ENCODE peak calls at places on chromosome X, in eight cellular contexts. E, L, J, C, D, P, X and N are unnamed samples.

GRCh38 chrX:57821703-57822375 is 88.4 kb downstream of the ZXDA start:
- DNase-seq in E (no peak), L (peak), J (no peak), C (peak), D (peak), P (no peak), X (peak), N (peak)

GRCh38 chrX:69321789-69322188 is 156.5 kb upstream of the PJA1 start:
- DNase-seq in E (no peak), L (peak), J (no peak), C (no peak), D (no peak), P (no peak), X (no peak), N (no peak)

GRCh38 chrX:119757979-119758681 is at the start of gene SOWAHD:
- DNase-seq in E (no peak), L (peak), J (peak), C (peak), D (peak), P (no peak), X (no peak), N (no peak)

GRCh38 chrX:131792356-131792749 is 230.7 kb upstream of the STK26 start:
- DNase-seq in E (peak), L (no peak), J (no peak), C (peak), D (peak), P (peak), X (peak), N (peak)

GRCh38 chrX:75596178-75596577 is 73.3 kb upstream of the ZDHHC15 start:
- DNase-seq in E (no peak), L (no peak), J (no peak), C (no peak), D (no peak), P (no peak), X (no peak), N (peak)

GRCh38 chrX:147920161-147920666 is 8.5 kb downstream of the FMR1 start:
- DNase-seq in E (no peak), L (no peak), J (no peak), C (no peak), D (no peak), P (no peak), X (no peak), N (no peak)

GRCh38 chrX:72545990-72546389 is 26.7 kb downstream of the HDAC8 start:
- DNase-seq in E (no peak), L (no peak), J (no peak), C (peak), D (peak), P (no peak), X (no peak), N (peak)

GRCh38 chrX:115564243-115564642 is 3.3 kb downstream of the PLS3 start:
- DNase-seq in E (no peak), L (no peak), J (no peak), C (no peak), D (no peak), P (no peak), X (no peak), N (no peak)

GRCh38 chrX:70421618-70422017 is 1.5 kb upstream of the GDPD2 start:
- DNase-seq in E (no peak), L (peak), J (no peak), C (no peak), D (peak), P (no peak), X (no peak), N (no peak)

GRCh38 chrX:148522006-148522405 is 21.6 kb downstream of the AFF2 start:
- DNase-seq in E (no peak), L (no peak), J (no peak), C (no peak), D (no peak), P (no peak), X (no peak), N (no peak)

GRCh38 chrX:63436865-63437264 is 85.7 kb upstream of the SPIN4 start:
- DNase-seq in E (no peak), L (no peak), J (no peak), C (no peak), D (no peak), P (no peak), X (no peak), N (no peak)

GRCh38 chrX:68647156-68647957 is at the start of gene STARD8:
- DNase-seq in E (no peak), L (peak), J (peak), C (peak), D (peak), P (peak), X (peak), N (peak)

GRCh38 chrX:102883491-102883890 is 53.6 kb upstream of the RAB40AL start:
- DNase-seq in E (no peak), L (no peak), J (no peak), C (no peak), D (no peak), P (no peak), X (no peak), N (no peak)

GRCh38 chrX:19743386-19743785 is 144.0 kb downstream of the SH3KBP1 start:
- DNase-seq in E (no peak), L (no peak), J (no peak), C (no peak), D (no peak), P (no peak), X (no peak), N (no peak)

GRCh38 chrX:134173541-134174272 is 63.3 kb upstream of the CCDC160 start:
- DNase-seq in E (no peak), L (peak), J (no peak), C (no peak), D (peak), P (no peak), X (no peak), N (no peak)

GRCh38 chrX:68834371-68835103 is 5.7 kb downstream of the EFNB1 start:
- DNase-seq in E (no peak), L (peak), J (no peak), C (no peak), D (no peak), P (no peak), X (no peak), N (no peak)

GRCh38 chrX:3493605-3494004 is 147.2 kb upstream of the MXRA5 start:
- DNase-seq in E (no peak), L (no peak), J (no peak), C (no peak), D (no peak), P (no peak), X (no peak), N (no peak)

GRCh38 chrX:41482153-41482850 is 35.2 kb downstream of the NYX start:
- DNase-seq in E (no peak), L (no peak), J (no peak), C (no peak), D (no peak), P (no peak), X (no peak), N (no peak)

GRCh38 chrX:124005220-124005619 is 43.7 kb downstream of the STAG2 start:
- DNase-seq in E (no peak), L (no peak), J (no peak), C (no peak), D (no peak), P (no peak), X (no peak), N (no peak)

GRCh38 chrX:152892499-152892898 is 5.4 kb upstream of the ZNF185 start:
- DNase-seq in E (no peak), L (no peak), J (no peak), C (no peak), D (no peak), P (no peak), X (no peak), N (no peak)

GRCh38 chrX:124347242-124347641 is 879 bp downstream of the SH2D1A start:
- DNase-seq in E (no peak), L (no peak), J (no peak), C (no peak), D (no peak), P (no peak), X (no peak), N (no peak)

GRCh38 chrX:97294016-97294415 is 410.3 kb downstream of the RPA4 start:
- DNase-seq in E (no peak), L (no peak), J (no peak), C (no peak), D (no peak), P (no peak), X (no peak), N (no peak)

GRCh38 chrX:94831364-94831763 is 1157.4 kb downstream of the FAM133A start:
- DNase-seq in E (no peak), L (no peak), J (no peak), C (no peak), D (no peak), P (no peak), X (no peak), N (no peak)

GRCh38 chrX:32673193-32673592 is 538.2 kb downstream of the DMD start:
- DNase-seq in E (no peak), L (peak), J (no peak), C (no peak), D (peak), P (no peak), X (no peak), N (no peak)

GRCh38 chrX:107747596-107748161 is 27.9 kb downstream of the TSC22D3 start:
- DNase-seq in E (no peak), L (no peak), J (no peak), C (peak), D (no peak), P (no peak), X (no peak), N (peak)

GRCh38 chrX:86002076-86002896 is 45.1 kb downstream of the CHM start:
- DNase-seq in E (no peak), L (no peak), J (peak), C (no peak), D (peak), P (peak), X (no peak), N (peak)

GRCh38 chrX:64642482-64642881 is 247.2 kb upstream of the MTMR8 start:
- DNase-seq in E (no peak), L (no peak), J (no peak), C (no peak), D (no peak), P (no peak), X (no peak), N (no peak)

GRCh38 chrX:118655561-118656246 is 71.7 kb upstream of the IL13RA1 start:
- DNase-seq in E (no peak), L (no peak), J (no peak), C (no peak), D (no peak), P (peak), X (peak), N (peak)

GRCh38 chrX:11597479-11597878 is 68.2 kb downstream of the ARHGAP6 start:
- DNase-seq in E (no peak), L (no peak), J (no peak), C (no peak), D (no peak), P (no peak), X (no peak), N (no peak)

GRCh38 chrX:110992611-110993010 is 103.4 kb upstream of the PAK3 start:
- DNase-seq in E (no peak), L (peak), J (no peak), C (peak), D (peak), P (no peak), X (peak), N (peak)

GRCh38 chrX:3142259-3143042 is 101.2 kb downstream of the ARSF start:
- DNase-seq in E (no peak), L (no peak), J (no peak), C (no peak), D (no peak), P (no peak), X (no peak), N (no peak)

GRCh38 chrX:85993539-85994197 is 53.7 kb downstream of the CHM start:
- DNase-seq in E (no peak), L (no peak), J (no peak), C (no peak), D (no peak), P (no peak), X (no peak), N (no peak)

GRCh38 chrX:23773601-23774175 is 9.3 kb upstream of the SAT1 start:
- DNase-seq in E (peak), L (no peak), J (no peak), C (no peak), D (no peak), P (no peak), X (no peak), N (peak)

GRCh38 chrX:30888526-30889146 is 418 bp downstream of the TAB3 start:
- DNase-seq in E (no peak), L (peak), J (no peak), C (peak), D (peak), P (no peak), X (no peak), N (peak)

GRCh38 chrX:56764153-56764974 is 35.3 kb downstream of the NBDY start:
- DNase-seq in E (peak), L (peak), J (no peak), C (peak), D (peak), P (no peak), X (peak), N (peak)